ENCODE peak calls at places on chromosomes 6 and 20, in ten cellular contexts. Z, L, W, T, I, H, A, Y, S and B are unnamed samples.

GRCh38 chr6:33671381-33672072 is 40.0 kb downstream of the UQCC2 start:
- DNase-seq in Z (no peak), L (no peak), W (no peak), T (no peak), I (no peak), H (no peak), A (no peak), Y (no peak), S (no peak), B (no peak)

GRCh38 chr6:21100959-21101358 is 492.6 kb upstream of the SOX4 start:
- DNase-seq in Z (no peak), L (no peak), W (no peak), T (no peak), I (no peak), H (no peak), A (no peak), Y (no peak), S (no peak), B (no peak)

GRCh38 chr6:14542670-14543366 is 425.2 kb downstream of the CD83 start:
- DNase-seq in Z (peak; percentile 66), L (peak; percentile 77), W (peak; percentile 70), T (peak; percentile 82), I (no peak), H (no peak), A (peak; percentile 24), Y (peak; percentile 52), S (no peak), B (peak; percentile 66)

GRCh38 chr6:107820571-107821261 is 3.4 kb downstream of the SCML4 start:
- DNase-seq in Z (no peak), L (peak; percentile 24), W (peak; percentile 19), T (peak; percentile 33), I (no peak), H (no peak), A (no peak), Y (no peak), S (no peak), B (peak; percentile 18)

GRCh38 chr6:24403501-24403824 is 727 bp downstream of the MRS2 start:
- DNase-seq in Z (no peak), L (peak; percentile 4), W (no peak), T (peak; percentile 28), I (no peak), H (no peak), A (no peak), Y (no peak), S (no peak), B (no peak)

GRCh38 chr20:49037962-49038387 is 8.1 kb upstream of the CSE1L start:
- DNase-seq in Z (no peak), L (no peak), W (no peak), T (no peak), I (no peak), H (no peak), A (no peak), Y (peak; percentile 94), S (no peak), B (no peak)

GRCh38 chr6:107813555-107814194 is 10.4 kb downstream of the SCML4 start:
- DNase-seq in Z (no peak), L (peak; percentile 94), W (no peak), T (peak; percentile 96), I (no peak), H (no peak), A (no peak), Y (no peak), S (no peak), B (no peak)

GRCh38 chr20:24566656-24567055 is 97.2 kb downstream of the SYNDIG1 start:
- DNase-seq in Z (no peak), L (no peak), W (no peak), T (no peak), I (no peak), H (no peak), A (no peak), Y (no peak), S (no peak), B (no peak)

GRCh38 chr20:59161626-59162170 is 1.9 kb upstream of the ZNF831 start:
- DNase-seq in Z (no peak), L (no peak), W (no peak), T (no peak), I (no peak), H (no peak), A (peak; percentile 24), Y (no peak), S (no peak), B (no peak)

GRCh38 chr6:142356271-142356938 is 54.6 kb downstream of the ADGRG6 start:
- DNase-seq in Z (no peak), L (peak; percentile 15), W (peak; percentile 57), T (no peak), I (no peak), H (no peak), A (no peak), Y (no peak), S (no peak), B (no peak)

GRCh38 chr6:107066697-107067659 is 39.0 kb downstream of the MTRES1 start:
- DNase-seq in Z (no peak), L (no peak), W (no peak), T (no peak), I (no peak), H (no peak), A (no peak), Y (no peak), S (no peak), B (no peak)

GRCh38 chr20:47258745-47259695 is 97.5 kb downstream of the ZMYND8 start:
- DNase-seq in Z (no peak), L (peak; percentile 77), W (peak; percentile 31), T (peak; percentile 80), I (no peak), H (no peak), A (peak; percentile 46), Y (no peak), S (peak; percentile 29), B (peak; percentile 76)

GRCh38 chr6:33746036-33746600 is 587 bp downstream of the IP6K3 start:
- DNase-seq in Z (peak; percentile 79), L (peak; percentile 20), W (peak; percentile 81), T (peak; percentile 29), I (no peak), H (peak; percentile 96), A (no peak), Y (peak; percentile 41), S (no peak), B (no peak)

GRCh38 chr20:50029697-50030428 is 47.1 kb downstream of the SNAI1 start:
- DNase-seq in Z (peak; percentile 90), L (peak; percentile 67), W (peak; percentile 94), T (peak; percentile 37), I (no peak), H (peak; percentile 76), A (no peak), Y (peak; percentile 65), S (peak; percentile 65), B (no peak)

GRCh38 chr20:53097371-53097770 is 125.2 kb downstream of the TSHZ2 start:
- DNase-seq in Z (no peak), L (no peak), W (no peak), T (no peak), I (no peak), H (no peak), A (no peak), Y (no peak), S (no peak), B (no peak)

GRCh38 chr6:152845421-152845820 is 94.8 kb downstream of the VIP start:
- DNase-seq in Z (no peak), L (no peak), W (no peak), T (peak; percentile 32), I (no peak), H (no peak), A (no peak), Y (no peak), S (no peak), B (no peak)
- TF ChIP-seq CTCF in Z (no peak), L (no peak), W (no peak), T (no peak), I (no peak), H (no peak), A (no peak), Y (no peak), S (no peak), B (no peak)

GRCh38 chr6:41718828-41719227 is 16.6 kb downstream of the TFEB start:
- DNase-seq in Z (no peak), L (peak; percentile 32), W (no peak), T (no peak), I (no peak), H (no peak), A (no peak), Y (no peak), S (no peak), B (no peak)

GRCh38 chr6:41716516-41717446 is 18.6 kb downstream of the TFEB start:
- DNase-seq in Z (no peak), L (no peak), W (no peak), T (no peak), I (no peak), H (no peak), A (peak; percentile 41), Y (no peak), S (no peak), B (no peak)

GRCh38 chr6:41721396-41721795 is 14.0 kb downstream of the TFEB start:
- DNase-seq in Z (no peak), L (no peak), W (no peak), T (no peak), I (no peak), H (no peak), A (no peak), Y (no peak), S (no peak), B (no peak)

GRCh38 chr6:41720783-41721182 is 14.6 kb downstream of the TFEB start:
- DNase-seq in Z (no peak), L (no peak), W (no peak), T (no peak), I (no peak), H (no peak), A (no peak), Y (no peak), S (no peak), B (no peak)

GRCh38 chr6:41719796-41720620 is 15.4 kb downstream of the TFEB start:
- DNase-seq in Z (no peak), L (no peak), W (no peak), T (no peak), I (no peak), H (no peak), A (no peak), Y (no peak), S (no peak), B (no peak)
- H3K4me3 ChIP-seq in Z (no peak overlapping the region), L (no peak overlapping the region), W (no peak overlapping the region), T (no peak overlapping the region), I (no peak overlapping the region), H (no peak overlapping the region), A (peak overlapping the region; percentile 32), Y (no peak overlapping the region), S (no peak overlapping the region), B (no peak overlapping the region)

GRCh38 chr6:55445648-55446204 is 118.5 kb downstream of the GFRAL start:
- DNase-seq in Z (peak; percentile 14), L (peak; percentile 7), W (peak; percentile 68), T (peak; percentile 51), I (no peak), H (no peak), A (peak; percentile 19), Y (peak; percentile 44), S (no peak), B (peak; percentile 1)
- TF ChIP-seq CTCF in Z (peak; percentile 36), L (peak; percentile 60), W (peak; percentile 40), T (peak; percentile 38), I (peak; percentile 21), H (peak; percentile 32), A (peak; percentile 83), Y (peak; percentile 17), S (peak; percentile 37), B (peak; percentile 47)

DNA sequence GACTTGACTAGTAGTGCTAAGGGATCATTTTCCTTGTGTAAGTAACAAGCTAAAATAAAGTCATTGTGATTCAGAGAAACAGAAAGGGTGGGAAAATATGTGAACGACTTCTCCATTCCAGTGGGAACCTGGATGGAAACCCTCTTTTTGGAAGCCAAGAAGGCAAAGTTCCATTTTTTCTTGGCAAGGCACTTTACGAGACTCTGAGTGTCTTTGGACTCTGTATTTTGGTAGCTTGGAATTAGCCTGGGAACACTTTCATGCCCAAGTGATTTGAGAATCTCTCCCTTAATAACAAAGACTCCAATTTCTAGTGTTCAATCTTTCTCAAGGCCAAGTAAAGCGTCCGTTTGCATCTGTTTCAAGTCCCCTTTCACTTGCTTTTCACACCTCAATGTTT is 100.5 kb upstream of the SASH1 start:
- DNase-seq in Z (no peak), L (no peak), W (no peak), T (no peak), I (no peak), H (no peak), A (no peak), Y (no peak), S (no peak), B (no peak)
- H3K4me3 ChIP-seq in Z (no peak overlapping the region), L (no peak overlapping the region), W (no peak overlapping the region), T (no peak overlapping the region), I (no peak overlapping the region), H (no peak overlapping the region), A (no peak overlapping the region), Y (no peak overlapping the region), S (peak overlapping the region; percentile 3), B (no peak overlapping the region)